ENCODE peak calls at places on chromosomes 11 and 22, in seven cellular contexts. One of them, this sample, is unnamed.

GRCh38 chr22:40040927-40041326 is 46.2 kb downstream of the FAM83F start:
- DNase-seq in neural progenitor cell: no peak
- DNase-seq in astrocyte of the spinal cord: peak
- DNase-seq in GM10248: no peak
- DNase-seq in heart right ventricle: peak
- DNase-seq in B cell: no peak
- DNase-seq in prostate gland: no peak
- DNase-seq in this sample: peak

GRCh38 chr11:106998126-106998525 is 20.1 kb downstream of the GUCY1A2 start:
- DNase-seq in B cell: no peak
- DNase-seq in prostate gland: no peak
- DNase-seq in astrocyte of the spinal cord: peak
- DNase-seq in neural progenitor cell: no peak
- DNase-seq in GM10248: no peak
- DNase-seq in heart right ventricle: no peak
- DNase-seq in this sample: no peak

GRCh38 chr11:68498313-68498712 is 37.8 kb downstream of the PPP6R3 start:
- DNase-seq in prostate gland: peak
- DNase-seq in astrocyte of the spinal cord: no peak
- DNase-seq in heart right ventricle: no peak
- DNase-seq in neural progenitor cell: no peak
- DNase-seq in GM10248: no peak
- DNase-seq in B cell: no peak
- DNase-seq in this sample: peak

GRCh38 chr11:69841859-69842698 is 22.9 kb upstream of the FGF3 start:
- DNase-seq in B cell: no peak
- DNase-seq in astrocyte of the spinal cord: no peak
- DNase-seq in GM10248: peak
- DNase-seq in neural progenitor cell: peak
- DNase-seq in heart right ventricle: no peak
- DNase-seq in prostate gland: no peak
- DNase-seq in this sample: peak

GRCh38 chr11:44387825-44388224 is 77.9 kb upstream of the ALX4 start:
- DNase-seq in neural progenitor cell: no peak
- DNase-seq in prostate gland: no peak
- DNase-seq in astrocyte of the spinal cord: no peak
- DNase-seq in heart right ventricle: no peak
- DNase-seq in GM10248: no peak
- DNase-seq in B cell: no peak
- DNase-seq in this sample: no peak

GRCh38 chr22:31969789-31970489 is 25.6 kb downstream of the YWHAH start:
- DNase-seq in neural progenitor cell: peak
- DNase-seq in astrocyte of the spinal cord: peak
- DNase-seq in B cell: peak
- DNase-seq in heart right ventricle: peak
- DNase-seq in GM10248: peak
- DNase-seq in prostate gland: peak
- DNase-seq in this sample: peak

GRCh38 chr11:110305169-110306018 is 9.0 kb upstream of the RDX start:
- DNase-seq in GM10248: no peak
- DNase-seq in B cell: no peak
- DNase-seq in astrocyte of the spinal cord: peak
- DNase-seq in prostate gland: no peak
- DNase-seq in neural progenitor cell: no peak
- DNase-seq in heart right ventricle: no peak
- DNase-seq in this sample: peak

GRCh38 chr11:69801513-69802335 is 17.5 kb downstream of the FGF3 start:
- DNase-seq in neural progenitor cell: peak
- DNase-seq in astrocyte of the spinal cord: no peak
- DNase-seq in B cell: no peak
- DNase-seq in heart right ventricle: no peak
- DNase-seq in GM10248: peak
- DNase-seq in prostate gland: no peak
- DNase-seq in this sample: no peak

GRCh38 chr22:44280665-44281188 is 32.0 kb downstream of the SHISAL1 start:
- DNase-seq in prostate gland: no peak
- DNase-seq in GM10248: no peak
- DNase-seq in astrocyte of the spinal cord: no peak
- DNase-seq in B cell: no peak
- DNase-seq in neural progenitor cell: no peak
- DNase-seq in heart right ventricle: no peak
- DNase-seq in this sample: no peak

GRCh38 chr22:17896552-17896951 is 122.3 kb upstream of the BID start:
- DNase-seq in GM10248: no peak
- DNase-seq in heart right ventricle: peak
- DNase-seq in B cell: no peak
- DNase-seq in astrocyte of the spinal cord: peak
- DNase-seq in neural progenitor cell: peak
- DNase-seq in prostate gland: peak
- DNase-seq in this sample: no peak

GRCh38 chr11:36702330-36703054 is 104.5 kb upstream of the RAG2 start:
- DNase-seq in astrocyte of the spinal cord: peak
- DNase-seq in neural progenitor cell: peak
- DNase-seq in heart right ventricle: no peak
- DNase-seq in B cell: no peak
- DNase-seq in GM10248: peak
- DNase-seq in prostate gland: peak
- DNase-seq in this sample: peak

GRCh38 chr11:22199243-22199642 is 6.4 kb downstream of the ANO5 start:
- DNase-seq in heart right ventricle: no peak
- DNase-seq in astrocyte of the spinal cord: no peak
- DNase-seq in GM10248: no peak
- DNase-seq in prostate gland: no peak
- DNase-seq in B cell: no peak
- DNase-seq in neural progenitor cell: no peak
- DNase-seq in this sample: no peak

GRCh38 chr11:75667831-75668507 is 869 bp downstream of the MAP6 start:
- DNase-seq in prostate gland: peak
- DNase-seq in GM10248: peak
- DNase-seq in neural progenitor cell: peak
- DNase-seq in astrocyte of the spinal cord: peak
- DNase-seq in heart right ventricle: peak
- DNase-seq in B cell: no peak
- DNase-seq in this sample: no peak

GRCh38 chr11:92628401-92629292 is 340.8 kb upstream of the MTNR1B start:
- DNase-seq in B cell: no peak
- DNase-seq in neural progenitor cell: no peak
- DNase-seq in prostate gland: no peak
- DNase-seq in GM10248: no peak
- DNase-seq in heart right ventricle: no peak
- DNase-seq in astrocyte of the spinal cord: peak
- DNase-seq in this sample: no peak

GRCh38 chr22:19290400-19291217 is 910 bp downstream of the CLTCL1 start:
- DNase-seq in neural progenitor cell: no peak
- DNase-seq in prostate gland: no peak
- DNase-seq in astrocyte of the spinal cord: peak
- DNase-seq in GM10248: no peak
- DNase-seq in heart right ventricle: peak
- DNase-seq in B cell: no peak
- DNase-seq in this sample: no peak

GRCh38 chr22:47423861-47424820 is 661.7 kb downstream of the TBC1D22A start:
- DNase-seq in neural progenitor cell: no peak
- DNase-seq in B cell: no peak
- DNase-seq in heart right ventricle: no peak
- DNase-seq in prostate gland: no peak
- DNase-seq in astrocyte of the spinal cord: no peak
- DNase-seq in GM10248: no peak
- DNase-seq in this sample: no peak

GRCh38 chr11:66470015-66470414 is 3.3 kb downstream of the PELI3 start:
- DNase-seq in GM10248: no peak
- DNase-seq in neural progenitor cell: no peak
- DNase-seq in B cell: no peak
- DNase-seq in prostate gland: no peak
- DNase-seq in heart right ventricle: no peak
- DNase-seq in astrocyte of the spinal cord: no peak
- DNase-seq in this sample: no peak

GRCh38 chr11:66347425-66348276 is at the start of gene B4GAT1:
- DNase-seq in heart right ventricle: peak
- DNase-seq in GM10248: peak
- DNase-seq in neural progenitor cell: peak
- DNase-seq in prostate gland: peak
- DNase-seq in B cell: peak
- DNase-seq in astrocyte of the spinal cord: peak
- DNase-seq in this sample: peak

GRCh38 chr11:6695377-6695776 is 12.2 kb upstream of the MRPL17 start:
- DNase-seq in GM10248: no peak
- DNase-seq in prostate gland: no peak
- DNase-seq in heart right ventricle: no peak
- DNase-seq in astrocyte of the spinal cord: peak
- DNase-seq in neural progenitor cell: no peak
- DNase-seq in B cell: no peak
- DNase-seq in this sample: no peak

GRCh38 chr11:74321487-74322188 is 10.2 kb upstream of the P4HA3 start:
- DNase-seq in prostate gland: no peak
- DNase-seq in B cell: no peak
- DNase-seq in neural progenitor cell: peak
- DNase-seq in GM10248: no peak
- DNase-seq in heart right ventricle: no peak
- DNase-seq in astrocyte of the spinal cord: peak
- DNase-seq in this sample: no peak

GRCh38 chr11:61295596-61295926 is 445 bp upstream of the VWCE start:
- DNase-seq in neural progenitor cell: no peak
- DNase-seq in GM10248: no peak
- DNase-seq in B cell: no peak
- DNase-seq in prostate gland: no peak
- DNase-seq in heart right ventricle: peak
- DNase-seq in astrocyte of the spinal cord: no peak
- DNase-seq in this sample: no peak

GRCh38 chr22:43883012-43883661 is 8.7 kb downstream of the PNPLA5 start:
- DNase-seq in prostate gland: peak
- DNase-seq in GM10248: peak
- DNase-seq in neural progenitor cell: peak
- DNase-seq in astrocyte of the spinal cord: peak
- DNase-seq in heart right ventricle: no peak
- DNase-seq in B cell: peak
- DNase-seq in this sample: peak

GRCh38 chr22:20988573-20989322 is 6.7 kb downstream of the LZTR1 start:
- DNase-seq in astrocyte of the spinal cord: no peak
- DNase-seq in prostate gland: no peak
- DNase-seq in B cell: no peak
- DNase-seq in GM10248: no peak
- DNase-seq in heart right ventricle: no peak
- DNase-seq in neural progenitor cell: no peak
- DNase-seq in this sample: no peak

GRCh38 chr22:37570661-37570976 is 9.3 kb downstream of the LGALS2 start:
- DNase-seq in neural progenitor cell: no peak
- DNase-seq in GM10248: no peak
- DNase-seq in astrocyte of the spinal cord: no peak
- DNase-seq in B cell: no peak
- DNase-seq in heart right ventricle: no peak
- DNase-seq in prostate gland: no peak
- DNase-seq in this sample: no peak

GRCh38 chr11:74683279-74683871 is 47.9 kb downstream of the CHRDL2 start:
- DNase-seq in GM10248: no peak
- DNase-seq in prostate gland: peak
- DNase-seq in astrocyte of the spinal cord: no peak
- DNase-seq in B cell: no peak
- DNase-seq in neural progenitor cell: peak
- DNase-seq in heart right ventricle: peak
- DNase-seq in this sample: no peak

GRCh38 chr11:19557720-19558140 is 154.9 kb upstream of the NAV2 start:
- DNase-seq in astrocyte of the spinal cord: peak
- DNase-seq in prostate gland: peak
- DNase-seq in B cell: peak
- DNase-seq in neural progenitor cell: peak
- DNase-seq in heart right ventricle: peak
- DNase-seq in GM10248: peak
- DNase-seq in this sample: peak

GRCh38 chr22:46602025-46602424 is 18.2 kb upstream of the GRAMD4 start:
- DNase-seq in GM10248: no peak
- DNase-seq in B cell: no peak
- DNase-seq in neural progenitor cell: no peak
- DNase-seq in heart right ventricle: no peak
- DNase-seq in prostate gland: no peak
- DNase-seq in astrocyte of the spinal cord: no peak
- DNase-seq in this sample: no peak

GRCh38 chr22:17562906-17563870 is at the start of gene SLC25A18:
- DNase-seq in prostate gland: no peak
- DNase-seq in B cell: no peak
- DNase-seq in heart right ventricle: peak
- DNase-seq in neural progenitor cell: peak
- DNase-seq in GM10248: no peak
- DNase-seq in astrocyte of the spinal cord: no peak
- DNase-seq in this sample: no peak

GRCh38 chr11:17013548-17014320 is 480 bp downstream of the PLEKHA7 start:
- DNase-seq in neural progenitor cell: peak
- DNase-seq in B cell: no peak
- DNase-seq in heart right ventricle: peak
- DNase-seq in GM10248: peak
- DNase-seq in prostate gland: no peak
- DNase-seq in astrocyte of the spinal cord: no peak
- DNase-seq in this sample: no peak

GRCh38 chr22:41468381-41469217 is at the start of the genes ACO2 and PHF5A:
- DNase-seq in heart right ventricle: peak
- DNase-seq in neural progenitor cell: peak
- DNase-seq in B cell: peak
- DNase-seq in astrocyte of the spinal cord: peak
- DNase-seq in GM10248: peak
- DNase-seq in prostate gland: peak
- DNase-seq in this sample: peak
- TF ChIP-seq CTCF in heart right ventricle: no peak
- TF ChIP-seq CTCF in neural progenitor cell: no peak
- TF ChIP-seq CTCF in B cell: no peak
- TF ChIP-seq CTCF in astrocyte of the spinal cord: no peak
- TF ChIP-seq CTCF in GM10248: no peak
- TF ChIP-seq CTCF in prostate gland: no peak
- TF ChIP-seq CTCF in this sample: no peak

GRCh38 chr22:30573594-30574094 is 821 bp downstream of the GAL3ST1 start:
- DNase-seq in neural progenitor cell: no peak
- DNase-seq in B cell: no peak
- DNase-seq in astrocyte of the spinal cord: no peak
- DNase-seq in heart right ventricle: no peak
- DNase-seq in GM10248: no peak
- DNase-seq in prostate gland: no peak
- DNase-seq in this sample: no peak
- TF ChIP-seq CTCF in neural progenitor cell: no peak
- TF ChIP-seq CTCF in B cell: no peak
- TF ChIP-seq CTCF in astrocyte of the spinal cord: no peak
- TF ChIP-seq CTCF in heart right ventricle: no peak
- TF ChIP-seq CTCF in GM10248: no peak
- TF ChIP-seq CTCF in prostate gland: no peak
- TF ChIP-seq CTCF in this sample: no peak

GRCh38 chr11:28529540-28530410 is 421.6 kb downstream of the METTL15 start:
- DNase-seq in B cell: no peak
- DNase-seq in astrocyte of the spinal cord: peak
- DNase-seq in prostate gland: peak
- DNase-seq in heart right ventricle: no peak
- DNase-seq in neural progenitor cell: peak
- DNase-seq in GM10248: peak
- DNase-seq in this sample: no peak
- TF ChIP-seq CTCF in B cell: no peak
- TF ChIP-seq CTCF in astrocyte of the spinal cord: peak
- TF ChIP-seq CTCF in prostate gland: peak
- TF ChIP-seq CTCF in heart right ventricle: peak
- TF ChIP-seq CTCF in neural progenitor cell: peak
- TF ChIP-seq CTCF in GM10248: no peak
- TF ChIP-seq CTCF in this sample: peak

GRCh38 chr11:5507177-5507576 is 2.6 kb downstream of the UBQLN3 start:
- DNase-seq in B cell: no peak
- DNase-seq in neural progenitor cell: no peak
- DNase-seq in astrocyte of the spinal cord: no peak
- DNase-seq in heart right ventricle: no peak
- DNase-seq in prostate gland: no peak
- DNase-seq in GM10248: no peak
- DNase-seq in this sample: no peak
- TF ChIP-seq CTCF in B cell: no peak
- TF ChIP-seq CTCF in neural progenitor cell: no peak
- TF ChIP-seq CTCF in astrocyte of the spinal cord: no peak
- TF ChIP-seq CTCF in heart right ventricle: no peak
- TF ChIP-seq CTCF in prostate gland: no peak
- TF ChIP-seq CTCF in GM10248: no peak
- TF ChIP-seq CTCF in this sample: no peak

GRCh38 chr11:121795206-121795605 is 320.8 kb downstream of the BLID start:
- DNase-seq in B cell: no peak
- DNase-seq in heart right ventricle: no peak
- DNase-seq in prostate gland: no peak
- DNase-seq in neural progenitor cell: no peak
- DNase-seq in astrocyte of the spinal cord: no peak
- DNase-seq in GM10248: no peak
- DNase-seq in this sample: no peak
- TF ChIP-seq CTCF in B cell: no peak
- TF ChIP-seq CTCF in heart right ventricle: no peak
- TF ChIP-seq CTCF in prostate gland: no peak
- TF ChIP-seq CTCF in neural progenitor cell: no peak
- TF ChIP-seq CTCF in astrocyte of the spinal cord: no peak
- TF ChIP-seq CTCF in GM10248: no peak
- TF ChIP-seq CTCF in this sample: no peak

This sample was measured in LNCaP clone FGC.